ENCODE peak calls at places on chromosomes 3 and 15, in six cellular contexts. E is HCT116, H is GM23338, P is ovary, R is transverse colon, W is vagina. D is an unnamed sample. For H3K4me1, the result is how much of the 10 kb centered on the place peaks cover.

GRCh38 chr3:160100610-160101009 is 112.0 kb downstream of the IL12A start:
- DNase-seq in P (no peak), H (no peak), E (no peak), W (no peak), R (no peak), D (no peak)

GRCh38 chr3:157248590-157249425 is 88.9 kb upstream of the CCNL1 start:
- DNase-seq in R (no peak), P (no peak), H (no peak), W (no peak), E (peak), D (peak)

GRCh38 chr15:95169701-95170459 is 938.5 kb downstream of the MCTP2 start:
- DNase-seq in H (no peak), E (no peak), R (peak), P (no peak), W (peak), D (no peak)

GRCh38 chr15:57302640-57303257 is 73.6 kb upstream of the CGNL1 start:
- DNase-seq in E (no peak), P (no peak), W (peak), H (no peak), R (no peak), D (no peak)

GRCh38 chr3:10012106-10012505 is 14.1 kb upstream of the FANCD2 start:
- DNase-seq in E (no peak), H (no peak), W (peak), P (no peak), R (no peak), D (no peak)

GRCh38 chr15:40104296-40104864 is 4.3 kb downstream of the BMF start:
- DNase-seq in P (no peak), W (no peak), R (no peak), H (no peak), E (no peak), D (no peak)

GRCh38 chr3:176514297-176514696 is 683.0 kb downstream of the TBL1XR1 start:
- DNase-seq in W (no peak), R (no peak), P (no peak), E (peak), H (peak), D (peak)

GRCh38 chr3:66495633-66496032 is 5.2 kb downstream of the LRIG1 start:
- DNase-seq in P (no peak), H (peak), R (peak), W (no peak), E (no peak), D (no peak)

GRCh38 chr15:35288580-35288979 is 203.5 kb upstream of the NANOGP8 start:
- DNase-seq in H (no peak), E (no peak), R (no peak), P (no peak), W (no peak), D (no peak)

GRCh38 chr15:59268980-59269472 is 62.4 kb downstream of the LDHAL6B start:
- DNase-seq in W (no peak), R (no peak), E (no peak), H (no peak), P (no peak), D (no peak)

GRCh38 chr3:191030491-191030890 is 168.0 kb upstream of the GMNC start:
- DNase-seq in E (no peak), R (no peak), H (no peak), W (no peak), P (no peak), D (no peak)

GRCh38 chr3:191026746-191027145 is 164.3 kb upstream of the GMNC start:
- DNase-seq in W (no peak), R (no peak), P (no peak), H (no peak), E (no peak), D (no peak)

GRCh38 chr3:191030983-191031382 is 168.1 kb upstream of the OSTN start:
- DNase-seq in P (no peak), W (no peak), E (no peak), R (no peak), H (no peak), D (no peak)
- H3K4me1 ChIP-seq in P (under half), W (under half), E (under half), R (under half), H (under half), D (under half)

DNA sequence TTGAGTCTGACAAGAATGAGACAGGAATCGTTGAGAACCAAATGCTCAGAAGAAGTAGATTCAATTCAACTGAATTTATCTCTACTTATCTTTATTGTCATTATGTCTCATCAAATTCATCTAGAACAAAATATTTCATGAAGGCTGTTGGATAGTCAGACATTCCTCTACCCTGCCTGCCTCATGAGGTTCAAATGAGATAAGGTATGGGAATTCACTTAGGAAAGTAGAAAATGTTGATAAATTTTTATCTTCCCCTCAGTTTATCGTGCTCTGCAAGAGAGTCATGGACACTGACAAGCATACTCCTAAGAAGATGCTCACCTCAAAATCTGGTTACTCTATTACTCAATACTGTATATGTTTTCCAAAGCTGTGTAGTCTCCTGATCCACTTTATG is 149.7 kb upstream of the CDIN1 start:
- DNase-seq in R (no peak), P (no peak), H (no peak), W (no peak), E (no peak), D (no peak)
- H3K4me1 ChIP-seq in R (under half), P (under half), H (under half), W (under half), E (half or more), D (under half)

GRCh38 chr3:114496021-114496434 is 202.2 kb downstream of the TIGIT start:
- DNase-seq in P (no peak), H (no peak), E (peak), W (no peak), R (no peak), D (no peak)
- H3K4me1 ChIP-seq in P (under half), H (under half), E (half or more), W (under half), R (under half), D (under half)

GRCh38 chr15:76127880-76128279 is 68.1 kb downstream of the TMEM266 start:
- DNase-seq in E (no peak), P (no peak), H (no peak), R (no peak), W (no peak), D (no peak)
- H3K4me1 ChIP-seq in E (under half), P (under half), H (under half), R (under half), W (under half), D (under half)

GRCh38 chr3:187066228-187066995 is 72.9 kb downstream of the RPL39L start:
- DNase-seq in P (no peak), W (no peak), E (peak), H (peak), R (no peak), D (peak)

GRCh38 chr3:187064210-187065115 is 74.8 kb downstream of the RPL39L start:
- DNase-seq in W (no peak), H (peak), R (no peak), P (no peak), E (no peak), D (no peak)

GRCh38 chr3:187063286-187064081 is 75.8 kb downstream of the RPL39L start:
- DNase-seq in E (no peak), R (no peak), P (no peak), W (peak), H (peak), D (no peak)

GRCh38 chr3:187062526-187063177 is 76.6 kb downstream of the RPL39L start:
- DNase-seq in R (no peak), E (no peak), H (no peak), P (no peak), W (no peak), D (no peak)

DNA sequence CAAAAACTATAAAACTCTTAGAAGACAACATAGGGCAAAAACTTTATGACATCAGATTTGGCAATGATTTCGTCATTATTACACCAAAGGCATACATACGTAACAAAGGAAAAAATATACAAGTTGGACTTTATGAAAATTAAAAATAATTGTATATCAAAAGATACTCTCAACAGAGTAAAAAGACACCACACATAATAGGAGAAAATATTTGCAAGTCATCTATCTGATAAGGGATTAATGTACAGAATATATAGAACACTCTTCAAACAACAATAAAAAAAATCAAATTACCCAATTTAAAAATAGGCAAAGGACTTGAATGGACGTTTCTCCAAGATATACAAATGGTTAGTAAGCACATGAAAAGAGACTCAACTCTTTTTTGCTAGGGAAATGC is 77.5 kb downstream of the RPL39L start:
- DNase-seq in R (no peak), E (no peak), H (no peak), W (no peak), P (no peak), D (no peak)
- H3K4me1 ChIP-seq in R (under half), E (under half), H (under half), W (under half), P (under half), D (under half)

D was measured in NT2/D1.